ENCODE peak calls at places on chromosomes 12 and 14, in seven cellular contexts. I, K, D, A, P, G and S are unnamed samples.

GRCh38 chr14:104138098-104138890 is at the start of gene KIF26A:
- DNase-seq in I (no peak), K (peak), D (peak), A (no peak), P (no peak), G (peak), S (peak)

GRCh38 chr14:49702725-49703124 is 9.8 kb downstream of the KLHDC1 start:
- DNase-seq in I (no peak), K (no peak), D (no peak), A (no peak), P (no peak), G (no peak), S (no peak)

GRCh38 chr14:70887207-70888150 is 19.8 kb upstream of the PCNX1 start:
- DNase-seq in I (peak), K (no peak), D (no peak), A (no peak), P (peak), G (no peak), S (no peak)

GRCh38 chr14:52020315-52020714 is 31.0 kb downstream of the RTRAF start:
- DNase-seq in I (no peak), K (no peak), D (no peak), A (no peak), P (no peak), G (no peak), S (no peak)

GRCh38 chr14:91350813-91351507 is 66.7 kb downstream of the CCDC88C start:
- DNase-seq in I (no peak), K (no peak), D (no peak), A (no peak), P (no peak), G (no peak), S (no peak)

GRCh38 chr14:65226824-65227604 is 124.7 kb upstream of the MAX start:
- DNase-seq in I (peak), K (peak), D (peak), A (no peak), P (no peak), G (no peak), S (peak)

GRCh38 chr12:14910090-14910915 is 24.6 kb upstream of the MGP start:
- DNase-seq in I (no peak), K (no peak), D (no peak), A (no peak), P (no peak), G (peak), S (no peak)

GRCh38 chr14:96263347-96264199 is 7.6 kb downstream of the BDKRB1 start:
- DNase-seq in I (no peak), K (peak), D (peak), A (no peak), P (no peak), G (no peak), S (no peak)

GRCh38 chr14:84272290-84272721 is 1257.6 kb upstream of the FLRT2 start:
- DNase-seq in I (no peak), K (no peak), D (no peak), A (no peak), P (no peak), G (no peak), S (no peak)

GRCh38 chr12:18919826-18920511 is 182.1 kb downstream of the CAPZA3 start:
- DNase-seq in I (no peak), K (no peak), D (no peak), A (no peak), P (no peak), G (no peak), S (peak)

GRCh38 chr14:100691395-100692025 is 35.2 kb upstream of the DLK1 start:
- DNase-seq in I (no peak), K (no peak), D (peak), A (no peak), P (no peak), G (peak), S (no peak)

GRCh38 chr14:94612174-94612573 is at the start of gene SERPINA3:
- DNase-seq in I (no peak), K (peak), D (peak), A (no peak), P (no peak), G (no peak), S (no peak)

GRCh38 chr12:108637631-108638030 is 3.9 kb upstream of the SELPLG start:
- DNase-seq in I (no peak), K (no peak), D (no peak), A (no peak), P (no peak), G (no peak), S (no peak)

GRCh38 chr12:45377815-45378214 is 161.9 kb downstream of the ANO6 start:
- DNase-seq in I (no peak), K (no peak), D (no peak), A (no peak), P (no peak), G (no peak), S (no peak)

GRCh38 chr14:69701857-69702256 is 65.1 kb upstream of the SRSF5 start:
- DNase-seq in I (no peak), K (no peak), D (no peak), A (no peak), P (no peak), G (no peak), S (no peak)

GRCh38 chr12:27608890-27609289 is 84.9 kb downstream of the PPFIBP1 start:
- DNase-seq in I (no peak), K (no peak), D (no peak), A (no peak), P (no peak), G (no peak), S (no peak)

GRCh38 chr14:32102152-32102787 is 25.2 kb downstream of the ARHGAP5 start:
- DNase-seq in I (peak), K (no peak), D (no peak), A (no peak), P (no peak), G (no peak), S (no peak)

GRCh38 chr14:54374117-54374884 is 22.5 kb upstream of the CDKN3 start:
- DNase-seq in I (no peak), K (no peak), D (no peak), A (no peak), P (no peak), G (no peak), S (no peak)

GRCh38 chr14:99995700-99996356 is 69.4 kb upstream of the EVL start:
- DNase-seq in I (peak), K (peak), D (peak), A (peak), P (no peak), G (peak), S (peak)

GRCh38 chr12:59059401-59059935 is 139.2 kb upstream of the LRIG3 start:
- DNase-seq in I (no peak), K (no peak), D (no peak), A (no peak), P (no peak), G (no peak), S (no peak)

GRCh38 chr14:55332654-55333570 is 61.7 kb downstream of the FBXO34 start:
- DNase-seq in I (no peak), K (no peak), D (no peak), A (no peak), P (no peak), G (no peak), S (no peak)

GRCh38 chr14:82084813-82085212 is 551.2 kb upstream of the SEL1L start:
- DNase-seq in I (no peak), K (no peak), D (no peak), A (no peak), P (no peak), G (no peak), S (no peak)

GRCh38 chr12:63151061-63151897 is at the start of gene AVPR1A:
- DNase-seq in I (no peak), K (no peak), D (no peak), A (no peak), P (no peak), G (no peak), S (no peak)

GRCh38 chr12:15995801-15996200 is 84.7 kb downstream of the DERA start:
- DNase-seq in I (no peak), K (no peak), D (no peak), A (no peak), P (no peak), G (no peak), S (no peak)

GRCh38 chr14:52071675-52072074 is 2.8 kb upstream of the NID2 start:
- DNase-seq in I (no peak), K (no peak), D (no peak), A (no peak), P (no peak), G (no peak), S (no peak)

DNA sequence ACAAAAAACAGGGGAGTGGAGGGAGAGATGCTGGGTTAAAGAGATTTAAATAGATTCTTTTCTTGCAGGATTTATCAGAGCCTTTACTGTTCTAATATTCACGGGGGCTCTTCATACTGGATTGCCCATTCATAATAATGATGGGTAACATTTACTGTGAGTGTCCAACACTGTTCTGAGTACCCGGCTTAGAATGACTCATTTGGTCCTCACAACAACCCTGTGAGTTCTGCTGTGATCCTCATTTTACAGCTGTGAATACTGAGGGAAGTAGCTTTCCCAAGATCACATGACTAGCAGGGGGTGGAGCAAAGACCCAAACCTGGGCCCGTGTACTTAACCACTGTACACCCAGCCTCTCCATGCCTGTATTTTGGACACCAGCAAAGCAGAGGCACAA is 113.4 kb downstream of the NT5DC3 start:
- DNase-seq in I (no peak), K (no peak), D (no peak), A (no peak), P (no peak), G (no peak), S (no peak)
- TF ChIP-seq CTCF in I (no peak), K (no peak), D (no peak), A (no peak), P (no peak), G (no peak), S (no peak)

GRCh38 chr12:54355104-54355815 is 9.0 kb downstream of the GPR84 start:
- DNase-seq in I (no peak), K (no peak), D (no peak), A (no peak), P (no peak), G (no peak), S (no peak)
- TF ChIP-seq CTCF in I (no peak), K (no peak), D (no peak), A (no peak), P (no peak), G (no peak), S (no peak)

GRCh38 chr12:116559080-116559329 is 176 bp upstream of the MAP1LC3B2 start:
- DNase-seq in I (no peak), K (no peak), D (no peak), A (no peak), P (no peak), G (no peak), S (no peak)

GRCh38 chr12:116559330-116560080 is at the start of gene MAP1LC3B2:
- DNase-seq in I (no peak), K (peak), D (peak), A (peak), P (no peak), G (peak), S (peak)

GRCh38 chr12:116556356-116556952 is 2.7 kb upstream of the MAP1LC3B2 start:
- DNase-seq in I (no peak), K (no peak), D (no peak), A (no peak), P (no peak), G (no peak), S (no peak)

GRCh38 chr12:116556964-116557706 is 2.0 kb upstream of the MAP1LC3B2 start:
- DNase-seq in I (peak), K (no peak), D (no peak), A (no peak), P (no peak), G (no peak), S (no peak)

GRCh38 chr12:116558280-116559079 is 701 bp upstream of the MAP1LC3B2 start:
- DNase-seq in I (no peak), K (no peak), D (no peak), A (no peak), P (no peak), G (no peak), S (no peak)
- TF ChIP-seq CTCF in I (no peak), K (no peak), D (no peak), A (no peak), P (no peak), G (no peak), S (no peak)

GRCh38 chr14:61421212-61421923 is 100.0 kb downstream of the PRKCH start:
- DNase-seq in I (no peak), K (no peak), D (no peak), A (no peak), P (no peak), G (no peak), S (no peak)

GRCh38 chr14:61429316-61429715 is 107.9 kb downstream of the PRKCH start:
- DNase-seq in I (no peak), K (no peak), D (no peak), A (no peak), P (no peak), G (no peak), S (no peak)

GRCh38 chr14:61428261-61428660 is 106.9 kb downstream of the PRKCH start:
- DNase-seq in I (no peak), K (no peak), D (no peak), A (no peak), P (no peak), G (no peak), S (no peak)

GRCh38 chr14:61430066-61430757 is 108.8 kb downstream of the PRKCH start:
- DNase-seq in I (no peak), K (no peak), D (peak), A (no peak), P (no peak), G (no peak), S (peak)

DNA sequence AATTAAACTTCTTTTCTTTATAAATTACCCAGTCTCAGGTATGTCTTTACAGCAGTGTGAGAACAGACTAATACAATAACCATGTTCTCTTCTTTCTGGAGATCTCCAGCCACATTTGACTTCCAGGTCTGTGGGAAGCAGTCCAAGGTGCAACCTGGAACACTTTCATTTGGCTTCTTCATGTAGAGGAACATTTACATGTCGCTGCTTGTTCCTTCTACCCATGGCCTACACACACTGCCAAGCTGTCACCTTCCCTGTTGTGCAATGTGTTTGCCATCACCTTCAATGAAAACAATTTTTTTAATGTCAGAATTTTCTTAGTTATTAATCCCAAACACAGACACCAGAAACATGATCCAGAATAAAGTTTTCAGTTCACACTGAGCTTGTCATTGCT is 104.7 kb downstream of the PRKCH start:
- DNase-seq in I (no peak), K (peak), D (peak), A (no peak), P (no peak), G (no peak), S (no peak)
- TF ChIP-seq CTCF in I (no peak), K (no peak), D (no peak), A (no peak), P (no peak), G (no peak), S (no peak)

GRCh38 chr12:97835541-97835940 is 372.9 kb downstream of the RMST start:
- DNase-seq in I (no peak), K (no peak), D (no peak), A (no peak), P (no peak), G (no peak), S (no peak)
- TF ChIP-seq CTCF in I (no peak), K (no peak), D (no peak), A (no peak), P (no peak), G (no peak), S (no peak)

DNA sequence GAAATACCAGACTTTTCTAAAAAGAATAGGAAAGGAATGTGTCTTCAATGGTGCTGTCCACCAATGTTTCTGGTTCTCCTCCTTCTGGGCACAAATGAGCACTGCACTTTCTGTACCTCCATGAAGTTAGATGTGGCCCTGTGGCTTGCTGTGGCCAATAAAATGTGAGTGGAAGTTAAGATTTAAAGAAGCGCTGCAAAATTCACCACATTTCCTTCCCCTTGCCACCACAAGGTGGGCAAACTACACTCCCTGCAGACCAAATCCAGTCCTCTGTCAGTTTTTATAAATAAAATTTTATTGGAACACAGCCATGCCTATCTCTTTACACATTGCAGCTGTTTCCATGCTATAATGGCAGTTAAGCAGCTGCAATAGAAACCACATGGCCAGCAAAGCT is 141.4 kb upstream of the TMPO start:
- DNase-seq in I (peak), K (no peak), D (no peak), A (no peak), P (no peak), G (no peak), S (peak)
- TF ChIP-seq CTCF in I (peak), K (no peak), D (no peak), A (no peak), P (peak), G (no peak), S (peak)

GRCh38 chr12:102107970-102108369 is 11.9 kb downstream of the NUP37 start:
- DNase-seq in I (no peak), K (no peak), D (no peak), A (no peak), P (no peak), G (no peak), S (no peak)
- TF ChIP-seq CTCF in I (no peak), K (no peak), D (no peak), A (no peak), P (no peak), G (no peak), S (no peak)